ENCODE peak calls at places on chromosomes 4 and X, in five cellular contexts. One of them, this sample, is unnamed.

GRCh38 chr4:173411106-173411703 is 12.3 kb upstream of the SCRG1 start:
- DNase-seq in neural crest cell: no peak
- DNase-seq in mucosa of descending colon: no peak
- DNase-seq in DMS153: no peak
- DNase-seq in heart left ventricle: no peak
- DNase-seq in this sample: no peak

GRCh38 chr4:85942107-85942506 is 417.7 kb downstream of the MAPK10 start:
- DNase-seq in neural crest cell: no peak
- DNase-seq in heart left ventricle: no peak
- DNase-seq in mucosa of descending colon: no peak
- DNase-seq in DMS153: no peak
- DNase-seq in this sample: no peak

GRCh38 chr4:150010525-150011126 is 67.6 kb upstream of the DCLK2 start:
- DNase-seq in heart left ventricle: peak
- DNase-seq in neural crest cell: peak
- DNase-seq in mucosa of descending colon: no peak
- DNase-seq in DMS153: peak
- DNase-seq in this sample: no peak

GRCh38 chrX:72304877-72305276 is 837 bp downstream of the CITED1 start:
- DNase-seq in mucosa of descending colon: no peak
- DNase-seq in heart left ventricle: no peak
- DNase-seq in DMS153: no peak
- DNase-seq in neural crest cell: no peak
- DNase-seq in this sample: no peak

GRCh38 chrX:40721489-40722106 is 13.7 kb downstream of the MED14 start:
- DNase-seq in DMS153: no peak
- DNase-seq in heart left ventricle: no peak
- DNase-seq in mucosa of descending colon: no peak
- DNase-seq in neural crest cell: no peak
- DNase-seq in this sample: no peak

GRCh38 chrX:136421338-136421737 is 66.4 kb upstream of the BRS3 start:
- DNase-seq in heart left ventricle: no peak
- DNase-seq in mucosa of descending colon: no peak
- DNase-seq in DMS153: no peak
- DNase-seq in neural crest cell: no peak
- DNase-seq in this sample: no peak

GRCh38 chr4:77579406-77580076 is 26.1 kb upstream of the CXCL13 start:
- DNase-seq in heart left ventricle: no peak
- DNase-seq in mucosa of descending colon: no peak
- DNase-seq in neural crest cell: no peak
- DNase-seq in DMS153: no peak
- DNase-seq in this sample: no peak

GRCh38 chr4:5719329-5720055 is 8.5 kb downstream of the EVC start:
- DNase-seq in DMS153: no peak
- DNase-seq in neural crest cell: no peak
- DNase-seq in mucosa of descending colon: no peak
- DNase-seq in heart left ventricle: no peak
- DNase-seq in this sample: no peak

GRCh38 chr4:7021930-7022658 is 21.1 kb upstream of the TADA2B start:
- DNase-seq in heart left ventricle: no peak
- DNase-seq in DMS153: no peak
- DNase-seq in mucosa of descending colon: no peak
- DNase-seq in neural crest cell: no peak
- DNase-seq in this sample: no peak

GRCh38 chr4:31580843-31581242 is 860.7 kb downstream of the PCDH7 start:
- DNase-seq in DMS153: no peak
- DNase-seq in mucosa of descending colon: no peak
- DNase-seq in neural crest cell: no peak
- DNase-seq in heart left ventricle: no peak
- DNase-seq in this sample: no peak